ENCODE peak calls at places on chromosomes 1 and 21, in six cellular contexts. K is neuronal stem cell, H is HepG2, G is fibroblast of lung, J is K562, Y is osteoblast. N is an unnamed sample.

GRCh38 chr1:30416221-30416820 is 307.1 kb downstream of the MATN1 start:
- DNase-seq in G (no peak), K (no peak), Y (no peak), H (no peak), J (no peak), N (no peak)

GRCh38 chr1:99851850-99852454 is 1.8 kb downstream of the AGL start:
- DNase-seq in J (no peak), Y (no peak), H (no peak), G (no peak), K (no peak), N (no peak)

GRCh38 chr1:188027613-188028012 is 1198.9 kb downstream of the PLA2G4A start:
- DNase-seq in J (no peak), Y (peak; percentile 19), G (peak; percentile 90), K (no peak), H (no peak), N (peak; percentile 97)

GRCh38 chr1:9211291-9211811 is 23.2 kb upstream of the H6PD start:
- DNase-seq in H (peak; percentile 52), Y (peak; percentile 95), J (peak; percentile 26), K (no peak), G (peak; percentile 85), N (peak; percentile 96)

GRCh38 chr1:19049128-19049768 is 92.8 kb upstream of the IFFO2 start:
- DNase-seq in Y (peak; percentile 29), K (no peak), J (no peak), G (no peak), H (no peak), N (no peak)

GRCh38 chr1:224544276-224544675 is 71.8 kb upstream of the CNIH3 start:
- DNase-seq in J (no peak), Y (no peak), K (no peak), H (no peak), G (no peak), N (peak; percentile 39)

GRCh38 chr1:18917071-18917799 is 14.9 kb upstream of the ALDH4A1 start:
- DNase-seq in G (no peak), Y (no peak), J (no peak), K (no peak), H (no peak), N (no peak)

GRCh38 chr1:64065571-64065970 is 137.9 kb upstream of the UBE2U start:
- DNase-seq in K (no peak), Y (no peak), H (no peak), J (no peak), G (no peak), N (no peak)

GRCh38 chr1:203117611-203118575 is 9.6 kb upstream of the ADORA1 start:
- DNase-seq in H (peak; percentile 30), K (peak; percentile 65), G (peak; percentile 54), J (peak; percentile 92), Y (peak; percentile 97), N (peak; percentile 65)

GRCh38 chr21:35400233-35400939 is 351.3 kb upstream of the RUNX1 start:
- DNase-seq in H (peak; percentile 67), K (peak; percentile 12), G (peak; percentile 85), J (peak; percentile 57), Y (peak; percentile 37), N (peak; percentile 61)

GRCh38 chr1:16441312-16441641 is 753 bp downstream of the NECAP2 start:
- DNase-seq in H (no peak), G (no peak), J (no peak), Y (peak; percentile 76), K (no peak), N (no peak)

GRCh38 chr1:180693564-180694244 is 61.9 kb downstream of the XPR1 start:
- DNase-seq in J (no peak), K (no peak), G (no peak), Y (no peak), H (no peak), N (no peak)

GRCh38 chr1:162873671-162874666 is 13.0 kb upstream of the CCDC190 start:
- DNase-seq in Y (no peak), K (no peak), H (peak; percentile 75), J (no peak), G (peak; percentile 69), N (no peak)

GRCh38 chr1:246787781-246788513 is 63.7 kb downstream of the SCCPDH start:
- DNase-seq in K (no peak), J (no peak), Y (no peak), G (no peak), H (no peak), N (no peak)

GRCh38 chr21:32135401-32136363 is 143.2 kb downstream of the MIS18A start:
- DNase-seq in H (no peak), K (no peak), G (no peak), Y (peak; percentile 30), J (no peak), N (no peak)

GRCh38 chr1:77489910-77490309 is 192.5 kb downstream of the ZZZ3 start:
- DNase-seq in H (no peak), K (peak; percentile 6), J (no peak), Y (no peak), G (peak; percentile 46), N (peak; percentile 74)

GRCh38 chr21:15564907-15565306 is 164.9 kb upstream of the USP25 start:
- DNase-seq in Y (no peak), J (no peak), H (no peak), G (no peak), K (no peak), N (no peak)

GRCh38 chr1:32884726-32885125 is 1.6 kb upstream of the HPCA start:
- DNase-seq in K (no peak), J (no peak), G (no peak), Y (peak; percentile 60), H (no peak), N (no peak)

DNA sequence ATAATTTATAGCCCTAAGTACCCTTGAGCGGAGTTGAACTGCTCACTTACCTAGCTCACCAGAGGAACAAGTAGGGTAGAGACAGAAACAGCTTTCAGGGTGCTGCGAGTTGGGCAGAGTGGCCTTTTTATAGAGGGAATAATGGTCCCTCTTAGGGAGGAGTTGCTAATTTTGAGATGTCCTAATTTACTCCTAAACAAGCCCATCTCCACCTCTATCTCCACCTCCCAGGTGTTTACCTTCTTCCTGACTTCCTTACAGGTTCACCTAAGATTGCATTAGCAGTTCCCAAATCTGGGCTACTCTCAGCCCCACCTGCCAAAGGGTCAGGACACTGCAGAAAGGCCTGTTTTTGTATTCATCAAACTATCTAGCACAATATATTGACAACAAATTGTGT is at the start of gene HRNR:
- DNase-seq in K (no peak), J (no peak), Y (no peak), H (no peak), G (no peak), N (no peak)
- H3K9me3 ChIP-seq in K (no peaks in the 10 kb centered on the region), J (no peaks in the 10 kb centered on the region), Y (no peaks in the 10 kb centered on the region), H (peaks cover 12% of the 10 kb centered on the region), G (no peaks in the 10 kb centered on the region), N (no peaks in the 10 kb centered on the region)

DNA sequence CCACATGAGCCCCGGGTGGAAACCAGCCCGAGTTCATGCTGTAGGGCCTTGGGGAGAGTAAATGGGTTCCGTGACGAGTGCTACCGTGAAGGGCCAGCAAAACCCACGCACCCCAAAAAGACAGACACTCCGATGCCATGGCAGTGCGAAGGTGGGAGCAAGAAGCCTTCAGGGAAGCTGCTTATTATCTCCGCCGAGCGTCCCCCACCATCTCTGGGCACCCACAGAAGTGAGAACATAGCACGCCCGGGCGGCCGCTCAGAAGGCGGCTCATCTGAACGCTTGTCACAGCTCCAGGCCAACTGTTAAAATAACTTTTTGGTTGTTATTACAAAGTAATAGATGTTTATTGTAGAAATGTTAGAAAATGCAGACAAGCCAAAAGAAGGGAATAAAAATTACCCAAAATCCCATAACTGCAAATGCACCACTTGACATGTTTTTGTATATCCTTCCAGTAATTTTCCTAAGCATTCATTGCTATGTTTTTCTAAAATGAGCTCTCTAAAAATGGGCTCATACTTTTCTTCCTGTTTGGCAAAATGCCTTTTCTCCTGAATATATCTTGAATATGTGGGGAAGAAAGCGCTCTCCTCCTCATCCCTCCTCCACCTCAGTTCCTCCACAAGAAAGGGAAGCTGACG is 234.9 kb downstream of the NPHP4 start:
- DNase-seq in J (no peak), K (no peak), G (no peak), Y (no peak), H (no peak), N (no peak)
- H2AFZ ChIP-seq in J (no peak overlapping the region), K (no peak overlapping the region), G (no peak overlapping the region), Y (no peak overlapping the region), H (no peak overlapping the region), N (no peak overlapping the region)

GRCh38 chr1:94109478-94109877 is 11.5 kb downstream of the ABCA4 start:
- DNase-seq in J (no peak), K (no peak), G (no peak), H (no peak), Y (no peak), N (no peak)
- H3K9me3 ChIP-seq in J (no peaks in the 10 kb centered on the region), K (no peaks in the 10 kb centered on the region), G (no peaks in the 10 kb centered on the region), H (no peaks in the 10 kb centered on the region), Y (no peaks in the 10 kb centered on the region), N (no peaks in the 10 kb centered on the region)

GRCh38 chr1:171661076-171661650 is 8.7 kb upstream of the MYOC start:
- DNase-seq in Y (no peak), J (no peak), H (no peak), G (no peak), K (no peak), N (no peak)
- H2AFZ ChIP-seq in Y (peak overlapping the region; percentile 6), J (no peak overlapping the region), H (no peak overlapping the region), G (no peak overlapping the region), K (peak overlapping the region; percentile 81), N (no peak overlapping the region)

GRCh38 chr1:2337501-2337900 is 53.9 kb downstream of the MORN1 start:
- DNase-seq in K (no peak), J (no peak), H (no peak), G (no peak), Y (no peak), N (no peak)

GRCh38 chr1:2337081-2337480 is 54.3 kb downstream of the MORN1 start:
- DNase-seq in K (no peak), H (no peak), Y (no peak), G (no peak), J (no peak), N (no peak)

GRCh38 chr1:2335721-2336475 is 55.5 kb downstream of the MORN1 start:
- DNase-seq in K (no peak), H (no peak), Y (no peak), G (no peak), J (no peak), N (no peak)

GRCh38 chr1:2334883-2335534 is 56.3 kb downstream of the MORN1 start:
- DNase-seq in G (no peak), J (no peak), Y (no peak), H (no peak), K (no peak), N (no peak)

DNA sequence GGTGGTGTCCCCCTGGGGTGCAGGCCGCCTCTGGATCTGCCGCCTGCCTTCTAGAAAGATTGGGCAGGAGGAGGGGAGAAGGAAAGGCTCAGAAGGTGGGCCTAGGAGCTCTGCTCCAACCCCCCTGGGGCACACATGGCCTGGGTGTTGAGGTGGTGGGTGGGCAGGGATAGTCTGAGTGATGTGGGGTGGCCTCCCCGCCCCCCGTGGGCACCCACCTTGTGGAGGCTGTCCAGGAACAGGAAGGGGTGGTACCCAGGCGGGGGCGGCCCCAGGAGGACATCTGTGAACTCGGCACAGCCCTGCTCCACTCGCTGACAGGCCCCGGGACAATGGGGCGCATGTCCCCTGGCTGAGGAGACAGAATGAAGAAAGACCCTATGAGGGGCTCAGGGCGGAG is 54.9 kb downstream of the MORN1 start:
- DNase-seq in H (no peak), K (no peak), J (no peak), G (no peak), Y (no peak), N (no peak)
- H3K9me3 ChIP-seq in H (no peaks in the 10 kb centered on the region), K (no peaks in the 10 kb centered on the region), J (no peaks in the 10 kb centered on the region), G (no peaks in the 10 kb centered on the region), Y (no peaks in the 10 kb centered on the region), N (no peaks in the 10 kb centered on the region)

GRCh38 chr1:66300986-66301451 is 232.9 kb upstream of the SGIP1 start:
- DNase-seq in J (no peak), K (no peak), G (peak; percentile 68), Y (no peak), H (no peak), N (peak; percentile 67)
- H2AFZ ChIP-seq in J (peak overlapping the region; percentile 64), K (no peak overlapping the region), G (peak overlapping the region; percentile 82), Y (peak overlapping the region; percentile 73), H (peak overlapping the region; percentile 74), N (no peak overlapping the region)